ENCODE peak calls at places on chromosomes 13 and 19, in five cellular contexts. One of them, this sample, is unnamed.

GRCh38 chr13:20553309-20553708 is 13.6 kb upstream of the IFT88 start:
- DNase-seq in mammary epithelial cell: no peak
- DNase-seq in endothelial cell of umbilical vein: no peak
- DNase-seq in left ventricle myocardium inferior: no peak
- DNase-seq in cardiac muscle cell: no peak
- DNase-seq in this sample: no peak

GRCh38 chr13:27381601-27382000 is 42.8 kb upstream of the GTF3A start:
- DNase-seq in left ventricle myocardium inferior: no peak
- DNase-seq in endothelial cell of umbilical vein: no peak
- DNase-seq in cardiac muscle cell: no peak
- DNase-seq in mammary epithelial cell: no peak
- DNase-seq in this sample: no peak

GRCh38 chr19:51571599-51571998 is 516 bp downstream of the ZNF175 start:
- DNase-seq in endothelial cell of umbilical vein: no peak
- DNase-seq in left ventricle myocardium inferior: no peak
- DNase-seq in cardiac muscle cell: no peak
- DNase-seq in mammary epithelial cell: no peak
- DNase-seq in this sample: no peak

GRCh38 chr13:59755647-59756290 is 408.0 kb downstream of the DIAPH3 start:
- DNase-seq in endothelial cell of umbilical vein: peak; percentile 38
- DNase-seq in cardiac muscle cell: no peak
- DNase-seq in left ventricle myocardium inferior: no peak
- DNase-seq in mammary epithelial cell: peak; percentile 72
- DNase-seq in this sample: no peak

GRCh38 chr13:59774511-59774911 is 389.2 kb downstream of the DIAPH3 start:
- DNase-seq in left ventricle myocardium inferior: no peak
- DNase-seq in cardiac muscle cell: no peak
- DNase-seq in endothelial cell of umbilical vein: no peak
- DNase-seq in mammary epithelial cell: peak; percentile 54
- DNase-seq in this sample: no peak

GRCh38 chr13:36857273-36857672 is 38.3 kb downstream of the RFXAP start:
- DNase-seq in mammary epithelial cell: no peak
- DNase-seq in cardiac muscle cell: no peak
- DNase-seq in left ventricle myocardium inferior: no peak
- DNase-seq in endothelial cell of umbilical vein: no peak
- DNase-seq in this sample: no peak

GRCh38 chr13:33205804-33206221 is 79.7 kb downstream of the STARD13 start:
- DNase-seq in endothelial cell of umbilical vein: peak; percentile 80
- DNase-seq in cardiac muscle cell: no peak
- DNase-seq in mammary epithelial cell: no peak
- DNase-seq in left ventricle myocardium inferior: no peak
- DNase-seq in this sample: no peak

GRCh38 chr19:33290956-33291622 is 11.2 kb downstream of the CEBPA start:
- DNase-seq in left ventricle myocardium inferior: no peak
- DNase-seq in mammary epithelial cell: peak; percentile 62
- DNase-seq in endothelial cell of umbilical vein: no peak
- DNase-seq in cardiac muscle cell: no peak
- DNase-seq in this sample: peak; percentile 81

GRCh38 chr19:39126593-39127187 is 1.1 kb downstream of the PAK4 start:
- DNase-seq in endothelial cell of umbilical vein: peak; percentile 30
- DNase-seq in left ventricle myocardium inferior: no peak
- DNase-seq in mammary epithelial cell: peak; percentile 43
- DNase-seq in cardiac muscle cell: no peak
- DNase-seq in this sample: peak; percentile 84

GRCh38 chr13:101149735-101150380 is 266.4 kb downstream of the NALCN start:
- DNase-seq in cardiac muscle cell: peak; percentile 28
- DNase-seq in left ventricle myocardium inferior: no peak
- DNase-seq in mammary epithelial cell: peak; percentile 6
- DNase-seq in endothelial cell of umbilical vein: peak; percentile 38
- DNase-seq in this sample: no peak

GRCh38 chr19:32373614-32374295 is 28.3 kb downstream of the ZNF507 start:
- DNase-seq in endothelial cell of umbilical vein: peak; percentile 96
- DNase-seq in mammary epithelial cell: peak; percentile 96
- DNase-seq in left ventricle myocardium inferior: no peak
- DNase-seq in cardiac muscle cell: peak; percentile 29
- DNase-seq in this sample: peak; percentile 42

GRCh38 chr19:45889210-45889885 is 3.4 kb upstream of the IRF2BP1 start:
- DNase-seq in cardiac muscle cell: no peak
- DNase-seq in endothelial cell of umbilical vein: no peak
- DNase-seq in left ventricle myocardium inferior: no peak
- DNase-seq in mammary epithelial cell: no peak
- DNase-seq in this sample: no peak

GRCh38 chr13:98761126-98761978 is 8.9 kb upstream of the SLC15A1 start:
- DNase-seq in left ventricle myocardium inferior: no peak
- DNase-seq in cardiac muscle cell: no peak
- DNase-seq in mammary epithelial cell: peak; percentile 60
- DNase-seq in endothelial cell of umbilical vein: no peak
- DNase-seq in this sample: no peak

GRCh38 chr13:51935326-51936171 is 73.8 kb downstream of the CCDC70 start:
- DNase-seq in mammary epithelial cell: peak; percentile 19
- DNase-seq in cardiac muscle cell: peak; percentile 31
- DNase-seq in left ventricle myocardium inferior: no peak
- DNase-seq in endothelial cell of umbilical vein: no peak
- DNase-seq in this sample: peak; percentile 54

GRCh38 chr13:101942038-101942437 is 459.8 kb downstream of the FGF14 start:
- DNase-seq in cardiac muscle cell: peak; percentile 66
- DNase-seq in left ventricle myocardium inferior: no peak
- DNase-seq in mammary epithelial cell: peak; percentile 43
- DNase-seq in endothelial cell of umbilical vein: peak; percentile 28
- DNase-seq in this sample: peak; percentile 19

GRCh38 chr19:48639483-48640375 is 2.5 kb upstream of the DBP start:
- DNase-seq in endothelial cell of umbilical vein: no peak
- DNase-seq in mammary epithelial cell: no peak
- DNase-seq in left ventricle myocardium inferior: no peak
- DNase-seq in cardiac muscle cell: no peak
- DNase-seq in this sample: no peak

GRCh38 chr19:861756-862528 is 2.5 kb downstream of the CFD start:
- DNase-seq in left ventricle myocardium inferior: no peak
- DNase-seq in endothelial cell of umbilical vein: no peak
- DNase-seq in cardiac muscle cell: peak; percentile 68
- DNase-seq in mammary epithelial cell: peak; percentile 36
- DNase-seq in this sample: peak; percentile 66

GRCh38 chr19:17830567-17831418 is 9.5 kb upstream of the INSL3 start:
- DNase-seq in endothelial cell of umbilical vein: peak; percentile 47
- DNase-seq in mammary epithelial cell: no peak
- DNase-seq in cardiac muscle cell: peak; percentile 86
- DNase-seq in left ventricle myocardium inferior: no peak
- DNase-seq in this sample: peak; percentile 82

GRCh38 chr13:42594577-42595571 is 20.9 kb downstream of the TNFSF11 start:
- DNase-seq in cardiac muscle cell: peak; percentile 81
- DNase-seq in mammary epithelial cell: peak; percentile 48
- DNase-seq in endothelial cell of umbilical vein: peak; percentile 62
- DNase-seq in left ventricle myocardium inferior: no peak
- DNase-seq in this sample: peak; percentile 52

GRCh38 chr19:44927746-44928145 is 13.3 kb downstream of the APOC1 start:
- DNase-seq in mammary epithelial cell: no peak
- DNase-seq in cardiac muscle cell: no peak
- DNase-seq in left ventricle myocardium inferior: no peak
- DNase-seq in endothelial cell of umbilical vein: no peak
- DNase-seq in this sample: no peak

GRCh38 chr19:2527171-2527570 is 51.2 kb downstream of the GADD45B start:
- DNase-seq in cardiac muscle cell: no peak
- DNase-seq in endothelial cell of umbilical vein: no peak
- DNase-seq in mammary epithelial cell: no peak
- DNase-seq in left ventricle myocardium inferior: no peak
- DNase-seq in this sample: no peak

GRCh38 chr19:42184401-42184861 is 33.0 kb downstream of the DEDD2 start:
- DNase-seq in left ventricle myocardium inferior: peak; percentile 70
- DNase-seq in endothelial cell of umbilical vein: peak; percentile 75
- DNase-seq in mammary epithelial cell: peak; percentile 62
- DNase-seq in cardiac muscle cell: peak; percentile 87
- DNase-seq in this sample: peak; percentile 80

GRCh38 chr19:6811906-6812305 is 39.4 kb downstream of the VAV1 start:
- DNase-seq in cardiac muscle cell: no peak
- DNase-seq in mammary epithelial cell: peak; percentile 65
- DNase-seq in endothelial cell of umbilical vein: peak; percentile 60
- DNase-seq in left ventricle myocardium inferior: no peak
- DNase-seq in this sample: no peak

GRCh38 chr19:703651-704446 is 4.9 kb upstream of the PALM start:
- DNase-seq in endothelial cell of umbilical vein: peak; percentile 22
- DNase-seq in left ventricle myocardium inferior: peak; percentile 77
- DNase-seq in mammary epithelial cell: peak; percentile 16
- DNase-seq in cardiac muscle cell: peak; percentile 73
- DNase-seq in this sample: peak; percentile 84

GRCh38 chr19:36573948-36574726 is 1.0 kb upstream of the ZNF529 start:
- DNase-seq in mammary epithelial cell: peak; percentile 47
- DNase-seq in endothelial cell of umbilical vein: peak; percentile 49
- DNase-seq in cardiac muscle cell: peak; percentile 0
- DNase-seq in left ventricle myocardium inferior: no peak
- DNase-seq in this sample: peak; percentile 7

GRCh38 chr13:110345701-110346100 is 38.6 kb downstream of the COL4A2 start:
- DNase-seq in cardiac muscle cell: no peak
- DNase-seq in left ventricle myocardium inferior: no peak
- DNase-seq in mammary epithelial cell: no peak
- DNase-seq in endothelial cell of umbilical vein: no peak
- DNase-seq in this sample: no peak

GRCh38 chr19:35220315-35220921 is 8.1 kb downstream of the FAM187B start:
- DNase-seq in mammary epithelial cell: no peak
- DNase-seq in cardiac muscle cell: peak; percentile 9
- DNase-seq in endothelial cell of umbilical vein: peak; percentile 9
- DNase-seq in left ventricle myocardium inferior: no peak
- DNase-seq in this sample: no peak

GRCh38 chr13:20891768-20892167 is 10.8 kb downstream of the XPO4 start:
- DNase-seq in endothelial cell of umbilical vein: no peak
- DNase-seq in cardiac muscle cell: no peak
- DNase-seq in left ventricle myocardium inferior: no peak
- DNase-seq in mammary epithelial cell: no peak
- DNase-seq in this sample: no peak

GRCh38 chr13:109093988-109094387 is 464.6 kb downstream of the MYO16 start:
- DNase-seq in endothelial cell of umbilical vein: no peak
- DNase-seq in left ventricle myocardium inferior: no peak
- DNase-seq in mammary epithelial cell: no peak
- DNase-seq in cardiac muscle cell: no peak
- DNase-seq in this sample: no peak

GRCh38 chr13:93259527-93260080 is 33.0 kb downstream of the GPC6 start:
- DNase-seq in cardiac muscle cell: no peak
- DNase-seq in mammary epithelial cell: no peak
- DNase-seq in endothelial cell of umbilical vein: no peak
- DNase-seq in left ventricle myocardium inferior: no peak
- DNase-seq in this sample: no peak

GRCh38 chr19:3097442-3097871 is 3.3 kb downstream of the GNA11 start:
- DNase-seq in endothelial cell of umbilical vein: no peak
- DNase-seq in cardiac muscle cell: no peak
- DNase-seq in left ventricle myocardium inferior: no peak
- DNase-seq in mammary epithelial cell: peak; percentile 25
- DNase-seq in this sample: peak; percentile 41

DNA sequence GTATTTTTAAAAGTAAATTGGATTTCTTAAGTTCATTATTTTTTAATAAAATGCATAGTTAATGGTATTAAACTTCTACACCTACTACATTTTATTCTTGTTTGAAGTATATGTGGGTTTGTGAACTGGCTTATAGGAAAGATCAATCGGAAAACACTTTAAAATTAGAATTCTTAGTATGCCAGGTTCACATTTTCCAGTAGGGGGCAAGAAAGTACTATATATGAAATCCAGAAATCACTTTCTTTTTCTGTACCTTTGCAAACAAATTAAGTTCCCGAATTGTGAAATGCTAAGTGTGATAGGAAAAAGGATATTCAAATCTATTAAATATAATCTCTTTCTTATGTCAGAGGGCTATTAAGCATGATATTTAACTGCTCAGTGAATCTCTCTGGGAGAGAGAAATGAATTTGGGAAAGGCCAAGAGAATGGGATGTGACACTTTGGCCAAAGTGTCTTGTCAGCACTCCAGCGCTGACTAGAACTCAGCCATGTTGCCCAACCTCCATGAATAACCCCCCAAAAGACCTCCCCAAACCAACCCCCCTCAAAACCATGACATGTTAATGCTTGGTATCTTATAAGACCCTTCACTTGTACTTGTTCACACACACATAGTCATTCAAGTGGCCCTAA is 122.6 kb upstream of the SLC10A2 start:
- DNase-seq in endothelial cell of umbilical vein: peak; percentile 5
- DNase-seq in left ventricle myocardium inferior: no peak
- DNase-seq in cardiac muscle cell: peak; percentile 48
- DNase-seq in mammary epithelial cell: peak; percentile 23
- DNase-seq in this sample: no peak
- TF ChIP-seq CTCF in endothelial cell of umbilical vein: no peak
- TF ChIP-seq CTCF in left ventricle myocardium inferior: peak; percentile 71
- TF ChIP-seq CTCF in cardiac muscle cell: peak; percentile 62
- TF ChIP-seq CTCF in mammary epithelial cell: peak; percentile 68
- TF ChIP-seq CTCF in this sample: peak; percentile 57

GRCh38 chr19:10419646-10420443 is 493 bp upstream of the PDE4A start:
- DNase-seq in mammary epithelial cell: peak; percentile 51
- DNase-seq in left ventricle myocardium inferior: no peak
- DNase-seq in cardiac muscle cell: peak; percentile 72
- DNase-seq in endothelial cell of umbilical vein: no peak
- DNase-seq in this sample: no peak
- H3K4me3 ChIP-seq in mammary epithelial cell: peak overlapping the region; percentile 15
- H3K4me3 ChIP-seq in left ventricle myocardium inferior: peak overlapping the region; percentile 50
- H3K4me3 ChIP-seq in cardiac muscle cell: peak overlapping the region; percentile 26
- H3K4me3 ChIP-seq in endothelial cell of umbilical vein: no peak overlapping the region
- H3K4me3 ChIP-seq in this sample: no peak overlapping the region

GRCh38 chr19:5586300-5587070 is 18.7 kb upstream of the TINCR start:
- DNase-seq in cardiac muscle cell: no peak
- DNase-seq in endothelial cell of umbilical vein: no peak
- DNase-seq in left ventricle myocardium inferior: no peak
- DNase-seq in mammary epithelial cell: no peak
- DNase-seq in this sample: no peak

GRCh38 chr19:5588906-5589676 is 21.3 kb upstream of the TINCR start:
- DNase-seq in left ventricle myocardium inferior: no peak
- DNase-seq in mammary epithelial cell: no peak
- DNase-seq in endothelial cell of umbilical vein: no peak
- DNase-seq in cardiac muscle cell: no peak
- DNase-seq in this sample: no peak

GRCh38 chr19:5587071-5587455 is 19.3 kb upstream of the TINCR start:
- DNase-seq in left ventricle myocardium inferior: no peak
- DNase-seq in cardiac muscle cell: no peak
- DNase-seq in endothelial cell of umbilical vein: no peak
- DNase-seq in mammary epithelial cell: no peak
- DNase-seq in this sample: no peak

GRCh38 chr19:5588441-5588840 is 20.7 kb upstream of the TINCR start:
- DNase-seq in endothelial cell of umbilical vein: no peak
- DNase-seq in mammary epithelial cell: no peak
- DNase-seq in left ventricle myocardium inferior: no peak
- DNase-seq in cardiac muscle cell: no peak
- DNase-seq in this sample: no peak

GRCh38 chr19:5587661-5588060 is 19.9 kb upstream of the TINCR start:
- DNase-seq in left ventricle myocardium inferior: no peak
- DNase-seq in cardiac muscle cell: no peak
- DNase-seq in mammary epithelial cell: no peak
- DNase-seq in endothelial cell of umbilical vein: no peak
- DNase-seq in this sample: no peak
- H3K27ac ChIP-seq in left ventricle myocardium inferior: no peak overlapping the region
- H3K27ac ChIP-seq in cardiac muscle cell: no peak overlapping the region
- H3K27ac ChIP-seq in mammary epithelial cell: no peak overlapping the region
- H3K27ac ChIP-seq in endothelial cell of umbilical vein: no peak overlapping the region
- H3K27ac ChIP-seq in this sample: no peak overlapping the region

DNA sequence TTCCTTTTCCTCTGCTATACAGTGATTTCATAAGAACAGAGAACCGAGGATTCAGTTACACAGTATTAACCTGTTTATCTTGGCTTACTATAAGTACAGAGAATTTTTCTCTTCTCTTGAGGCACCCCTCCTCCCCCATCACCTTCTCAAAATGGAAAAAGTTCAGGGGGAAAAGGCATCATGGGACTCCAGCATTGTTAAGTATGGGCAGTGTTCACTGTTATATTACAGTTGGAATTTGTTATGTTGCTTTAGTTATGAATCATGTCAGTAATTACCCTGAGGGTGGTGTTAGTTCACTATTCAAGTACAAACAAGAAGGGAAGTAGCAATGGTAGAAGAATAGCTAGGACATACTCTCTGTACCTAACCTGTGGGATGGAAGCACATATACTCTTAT is 12.1 kb downstream of the LPAR6 start:
- DNase-seq in mammary epithelial cell: peak; percentile 91
- DNase-seq in left ventricle myocardium inferior: no peak
- DNase-seq in endothelial cell of umbilical vein: peak; percentile 96
- DNase-seq in cardiac muscle cell: no peak
- DNase-seq in this sample: no peak
- TF ChIP-seq CTCF in mammary epithelial cell: no peak
- TF ChIP-seq CTCF in left ventricle myocardium inferior: no peak
- TF ChIP-seq CTCF in endothelial cell of umbilical vein: no peak
- TF ChIP-seq CTCF in cardiac muscle cell: peak; percentile 13
- TF ChIP-seq CTCF in this sample: no peak